ENCODE peak calls at places on chromosomes 5 and 9, in seven cellular contexts. A is K562, B is HCT116, E is SK-N-SH, U is HepG2, R is H1, J is GM12878. Z is an unnamed sample.

GRCh38 chr9:89807101-89807395 is 202.2 kb downstream of the GADD45G start:
- DNase-seq in R (no peak), U (no peak), A (no peak), E (no peak), B (no peak), J (no peak), Z (no peak)

GRCh38 chr5:155082401-155082800 is 68.8 kb downstream of the KIF4B start:
- DNase-seq in U (no peak), R (no peak), B (peak; percentile 28), J (no peak), A (no peak), E (no peak), Z (no peak)

GRCh38 chr5:149358294-149358651 is 427 bp downstream of the PCYOX1L start:
- DNase-seq in U (no peak), E (peak; percentile 81), A (peak; percentile 49), J (no peak), R (no peak), B (no peak), Z (peak; percentile 20)

GRCh38 chr5:153147891-153148623 is 342.4 kb upstream of the GRIA1 start:
- DNase-seq in B (no peak), J (no peak), A (peak; percentile 1), U (peak; percentile 11), R (peak; percentile 52), E (peak; percentile 9), Z (peak; percentile 30)

GRCh38 chr5:167767775-167768174 is 523.7 kb upstream of the WWC1 start:
- DNase-seq in R (no peak), E (no peak), B (no peak), J (no peak), A (no peak), U (no peak), Z (no peak)

GRCh38 chr5:147809830-147810666 is 21.4 kb downstream of the SPINK1 start:
- DNase-seq in J (no peak), A (no peak), R (no peak), E (no peak), B (no peak), U (no peak), Z (no peak)

GRCh38 chr9:89669361-89669842 is 64.6 kb downstream of the GADD45G start:
- DNase-seq in E (no peak), A (no peak), R (no peak), B (no peak), J (no peak), U (peak; percentile 37), Z (peak; percentile 62)

GRCh38 chr5:684771-685216 is 8.4 kb downstream of the TPPP start:
- DNase-seq in A (no peak), E (no peak), U (no peak), B (no peak), R (no peak), J (no peak), Z (no peak)

GRCh38 chr9:2026598-2026997 is 11.5 kb downstream of the SMARCA2 start:
- DNase-seq in B (no peak), J (no peak), U (no peak), R (no peak), A (no peak), E (no peak), Z (no peak)

GRCh38 chr9:10059044-10059443 is 553.8 kb downstream of the PTPRD start:
- DNase-seq in E (no peak), U (no peak), R (no peak), B (no peak), J (no peak), A (no peak), Z (peak; percentile 36)

GRCh38 chr9:88922091-88922490 is 69.2 kb upstream of the S1PR3 start:
- DNase-seq in J (peak; percentile 13), A (no peak), E (no peak), R (no peak), U (no peak), B (no peak), Z (no peak)

GRCh38 chr9:122058051-122058450 is 35.1 kb downstream of the TTLL11 start:
- DNase-seq in J (no peak), R (no peak), E (no peak), U (no peak), B (no peak), A (no peak), Z (no peak)

GRCh38 chr5:107469485-107469884 is 201.3 kb downstream of the EFNA5 start:
- DNase-seq in B (peak; percentile 50), R (no peak), J (no peak), U (no peak), E (no peak), A (no peak), Z (peak; percentile 29)

GRCh38 chr9:76883341-76883740 is 22.6 kb downstream of the PRUNE2 start:
- DNase-seq in R (no peak), U (no peak), J (no peak), E (no peak), B (no peak), A (no peak), Z (no peak)

GRCh38 chr9:76884823-76885222 is 21.1 kb downstream of the PRUNE2 start:
- DNase-seq in U (no peak), E (no peak), R (no peak), A (no peak), J (no peak), B (no peak), Z (no peak)

GRCh38 chr9:76886318-76886717 is 19.6 kb downstream of the PRUNE2 start:
- DNase-seq in A (no peak), U (no peak), E (no peak), J (no peak), B (no peak), R (no peak), Z (no peak)

GRCh38 chr9:76887951-76888350 is 18.0 kb downstream of the PRUNE2 start:
- DNase-seq in J (no peak), U (no peak), E (no peak), B (no peak), R (no peak), A (no peak), Z (no peak)

DNA sequence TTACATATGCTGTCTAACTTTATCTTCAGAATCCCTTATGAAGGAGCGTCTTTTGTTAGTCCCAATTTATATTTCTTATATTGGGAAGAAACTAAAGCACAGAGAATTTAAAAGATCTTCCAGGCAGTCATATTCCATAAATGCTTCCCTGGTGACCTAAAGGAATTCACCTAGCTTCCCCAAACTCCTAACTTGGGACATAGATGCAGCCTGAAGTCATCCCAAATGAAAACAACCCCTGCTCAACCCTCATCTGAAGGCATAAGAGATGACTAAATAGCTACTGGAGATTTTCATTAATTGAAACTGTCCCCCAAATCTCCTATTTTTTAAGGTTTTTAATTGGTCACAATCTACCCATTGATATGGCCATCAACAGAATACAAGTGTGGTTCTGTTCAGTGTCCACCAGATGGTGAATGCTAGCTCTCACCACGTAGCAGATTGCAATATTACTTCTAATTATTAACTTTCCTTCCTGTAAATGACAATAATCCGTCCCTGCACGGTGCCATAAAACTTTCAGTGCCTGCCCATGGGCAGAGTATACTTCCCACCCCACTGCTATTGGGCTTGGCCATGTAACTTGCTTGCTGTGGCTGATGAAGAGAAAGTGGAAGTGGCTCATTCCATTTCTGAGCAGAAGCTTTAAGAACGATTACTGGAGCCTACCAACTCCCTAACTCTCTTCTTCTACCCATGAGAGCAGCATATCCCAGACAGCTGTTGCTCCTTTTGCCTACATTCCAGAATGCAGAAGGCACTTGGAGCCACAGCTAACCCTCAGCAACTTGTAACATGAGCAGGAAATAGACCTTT is 18.7 kb downstream of the PRUNE2 start:
- DNase-seq in E (no peak), A (no peak), J (no peak), B (no peak), U (no peak), R (no peak), Z (no peak)
- TF ChIP-seq JUND in E (no peak), A (no peak), J (no peak), B (no peak), U (no peak), R (no peak), Z (no peak)

DNA sequence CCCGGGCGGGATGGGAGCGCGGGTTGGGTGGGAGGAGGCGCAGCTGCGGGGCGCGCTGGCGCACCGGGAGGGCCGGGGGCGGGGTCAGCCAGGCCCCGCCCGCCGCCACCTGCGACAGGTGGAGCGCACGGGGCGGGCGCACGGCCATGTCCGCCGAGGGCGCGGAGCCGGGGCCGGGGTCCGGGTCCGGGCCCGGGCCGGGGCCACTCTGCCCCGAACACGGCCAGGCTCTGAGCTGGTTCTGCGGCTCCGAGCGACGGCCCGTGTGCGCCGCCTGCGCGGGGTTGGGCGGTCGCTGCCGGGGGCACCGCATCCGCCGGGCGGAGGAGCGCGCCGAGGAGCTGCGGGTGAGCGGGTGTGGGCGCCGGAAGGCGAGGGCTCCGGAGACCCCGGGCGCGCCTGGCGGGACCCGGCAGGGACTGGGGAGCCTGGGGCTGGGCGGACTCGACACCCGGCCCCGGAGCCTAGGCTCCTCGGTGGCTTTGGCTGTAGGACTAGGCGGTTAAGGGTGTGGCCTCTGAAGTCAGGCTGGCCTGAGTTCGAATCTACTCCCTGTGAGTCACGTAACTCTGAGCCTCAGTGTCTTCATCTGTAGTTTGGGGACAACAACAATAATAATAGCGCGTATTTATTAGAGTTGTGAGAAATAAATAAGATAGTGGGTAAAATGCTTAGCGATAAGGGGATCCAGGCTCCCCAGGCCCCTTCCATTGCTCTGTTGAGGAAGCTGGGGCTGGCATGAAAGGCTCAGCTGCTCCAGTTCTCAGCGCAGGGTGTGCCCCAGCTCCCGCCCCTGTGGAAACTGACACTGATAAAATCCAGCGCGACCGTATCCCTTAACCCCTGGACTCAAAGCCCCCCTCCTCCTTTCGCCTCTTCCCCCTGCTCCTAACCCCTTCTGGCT is at the start of gene BSPRY:
- DNase-seq in B (peak; percentile 18), A (no peak), U (no peak), J (no peak), E (peak; percentile 84), R (peak; percentile 76), Z (peak; percentile 86)
- TF ChIP-seq JUND in B (peak; percentile 33), A (peak; percentile 18), U (no peak), J (no peak), E (no peak), R (peak; percentile 56), Z (no peak)

DNA sequence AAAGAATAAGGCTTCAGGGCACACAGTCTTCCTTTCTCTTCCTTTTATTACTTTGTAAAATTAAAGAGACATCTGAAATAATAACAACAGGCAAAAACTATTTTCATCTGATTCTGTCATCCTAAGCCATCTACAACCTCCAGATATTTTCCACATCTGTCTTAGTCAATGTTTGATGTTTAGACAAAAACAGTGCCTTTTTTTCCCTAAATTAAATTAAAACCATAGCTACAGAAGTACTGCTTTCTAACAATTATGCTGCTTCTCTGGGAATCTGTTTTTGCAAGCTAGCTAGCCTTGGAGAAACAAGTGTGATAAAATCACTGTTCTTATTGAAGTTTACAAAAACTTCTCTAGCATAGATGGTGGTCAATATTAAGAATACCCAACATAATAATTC is 95.4 kb downstream of the KIAA0825 start:
- DNase-seq in U (no peak), B (no peak), J (no peak), A (no peak), E (peak; percentile 46), R (no peak), Z (no peak)
- TF ChIP-seq JUND in U (no peak), B (no peak), J (no peak), A (no peak), E (no peak), R (no peak), Z (no peak)

DNA sequence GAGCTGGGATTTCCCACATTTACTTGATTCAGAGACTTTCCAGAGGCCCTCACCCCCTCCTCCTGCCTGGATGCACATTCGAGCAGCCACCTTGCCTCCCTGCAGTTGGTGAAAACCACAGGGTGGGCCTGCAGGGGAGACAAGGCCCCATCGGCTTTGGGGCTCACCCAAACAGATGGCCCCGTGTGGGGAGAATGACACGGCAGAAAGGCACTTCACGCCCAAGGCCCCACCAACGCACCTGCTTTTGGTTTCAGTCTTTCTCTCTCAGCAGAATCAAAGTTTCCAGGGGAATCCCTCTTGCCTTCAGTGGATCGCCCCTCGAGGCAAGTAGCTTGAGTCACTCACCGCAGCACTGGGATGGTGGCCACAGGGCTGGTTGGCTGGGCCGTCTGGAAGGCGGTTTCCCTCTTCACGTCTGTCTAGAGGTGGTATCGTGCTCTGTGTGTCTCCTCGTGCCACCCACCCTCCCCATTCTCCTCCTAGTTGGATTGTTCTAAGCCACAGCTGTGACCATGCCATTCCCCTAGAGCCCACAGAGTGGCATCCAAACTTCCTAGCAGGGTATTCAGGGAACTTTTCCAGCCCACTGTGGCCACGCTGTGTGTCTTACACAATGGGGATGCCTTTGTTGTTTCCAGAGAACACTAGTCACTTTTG is 31.8 kb downstream of the SEC61B start:
- DNase-seq in U (no peak), A (peak; percentile 20), B (no peak), E (no peak), J (peak; percentile 90), R (no peak), Z (no peak)
- TF ChIP-seq JUND in U (no peak), A (no peak), B (no peak), E (no peak), J (peak; percentile 33), R (no peak), Z (no peak)

Z was measured in T47D.